ENCODE peak calls at places on chromosome 20, in nine cellular contexts. M is H9; C is glomerular endothelial cell; Y is GM03348; E is AG10803; T is hypothalamus; I is stromal cell of bone marrow; O is cardiac fibroblast; Z is activated naive CD8-positive, alpha-beta T cell treated with anti-CD3 and anti-CD28 coated beads, Interleukin-2, amount 50 U/mL, for 24 hours. P is an unnamed sample.
A peak's percentile ranks its signal among the peaks of the same experiment; 100 is the strongest.

GRCh38 chr20:31943052-31943471 is 8.8 kb downstream of the PDRG1 start:
- DNase-seq in Y (no peak), C (no peak), O (peak; percentile 22), I (no peak), E (no peak), M (no peak), Z (no peak), T (peak; percentile 12), P (no peak)

GRCh38 chr20:37276494-37277252 is 12.8 kb upstream of the MANBAL start:
- DNase-seq in E (peak; percentile 76), M (no peak), Z (no peak), Y (peak; percentile 74), O (peak; percentile 90), I (peak; percentile 77), T (no peak), C (peak; percentile 34), P (no peak)

GRCh38 chr20:32648761-32649615 is 24.8 kb downstream of the C20orf203 start:
- DNase-seq in C (no peak), Z (no peak), E (no peak), O (peak; percentile 33), Y (no peak), T (no peak), M (no peak), I (no peak), P (no peak)

GRCh38 chr20:44052166-44052565 is 134.8 kb downstream of the JPH2 start:
- DNase-seq in T (no peak), I (no peak), Y (no peak), M (no peak), E (no peak), C (no peak), O (no peak), Z (no peak), P (no peak)

GRCh38 chr20:18223399-18223798 is 64.9 kb upstream of the ZNF133 start:
- DNase-seq in Z (no peak), E (no peak), Y (no peak), M (no peak), O (no peak), C (no peak), T (no peak), I (no peak), P (no peak)

GRCh38 chr20:44805991-44806729 is 4.2 kb downstream of the RIMS4 start:
- DNase-seq in E (peak; percentile 62), C (no peak), O (peak; percentile 89), Y (peak; percentile 37), M (peak; percentile 83), T (no peak), Z (no peak), I (peak; percentile 75), P (peak; percentile 76)

GRCh38 chr20:23118144-23118543 is 32.0 kb upstream of the CD93 start:
- DNase-seq in E (no peak), C (no peak), M (no peak), O (no peak), Z (no peak), T (no peak), Y (no peak), I (no peak), P (no peak)

GRCh38 chr20:58718729-58719128 is 26.1 kb downstream of the NPEPL1 start:
- DNase-seq in Z (no peak), O (no peak), T (no peak), E (no peak), M (peak; percentile 18), Y (peak; percentile 1), C (no peak), I (no peak), P (no peak)

GRCh38 chr20:63641792-63642517 is 11.3 kb downstream of the STMN3 start:
- DNase-seq in T (peak; percentile 66), I (peak; percentile 49), E (peak; percentile 68), M (peak; percentile 97), Y (peak; percentile 91), Z (peak; percentile 99), C (no peak), O (peak; percentile 91), P (peak; percentile 94)

GRCh38 chr20:5122861-5123260 is 3.1 kb upstream of the PCNA start:
- DNase-seq in I (no peak), T (no peak), C (no peak), Z (no peak), E (no peak), O (peak; percentile 21), Y (no peak), M (no peak), P (no peak)

GRCh38 chr20:44495802-44496481 is 20.3 kb downstream of the TTPAL start:
- DNase-seq in C (no peak), I (peak; percentile 93), T (no peak), Y (peak; percentile 70), E (peak; percentile 98), M (no peak), Z (no peak), O (peak; percentile 68), P (peak; percentile 61)

GRCh38 chr20:5524886-5525285 is 208.1 kb upstream of the PROKR2 start:
- DNase-seq in T (no peak), E (peak; percentile 9), M (no peak), Y (no peak), O (no peak), Z (no peak), C (no peak), I (no peak), P (no peak)

GRCh38 chr20:2006452-2007381 is 12.9 kb upstream of the PDYN start:
- DNase-seq in Z (peak; percentile 45), E (peak; percentile 86), O (peak; percentile 56), Y (peak; percentile 61), I (peak; percentile 29), M (peak; percentile 58), T (no peak), C (no peak), P (no peak)

GRCh38 chr20:44785768-44786167 is 24.6 kb downstream of the RIMS4 start:
- DNase-seq in C (no peak), I (no peak), O (peak; percentile 25), M (peak; percentile 87), Y (no peak), E (no peak), Z (no peak), T (no peak), P (no peak)

GRCh38 chr20:52383995-52384621 is 192.5 kb upstream of the ZFP64 start:
- DNase-seq in T (no peak), E (no peak), I (no peak), Z (no peak), M (no peak), C (no peak), O (no peak), Y (no peak), P (no peak)

GRCh38 chr20:57482148-57482547 is 42.8 kb downstream of the CTCFL start:
- DNase-seq in E (no peak), Z (no peak), C (no peak), T (no peak), M (no peak), Y (no peak), O (no peak), I (no peak), P (no peak)

GRCh38 chr20:22684072-22684762 is 99.8 kb upstream of the FOXA2 start:
- DNase-seq in C (no peak), E (peak; percentile 63), I (peak; percentile 51), Z (peak; percentile 25), M (peak; percentile 85), Y (peak; percentile 87), T (peak; percentile 13), O (peak; percentile 85), P (peak; percentile 58)

GRCh38 chr20:62737971-62738881 is 29.6 kb downstream of the NTSR1 start:
- DNase-seq in M (no peak), Z (no peak), Y (no peak), T (no peak), E (no peak), I (no peak), O (no peak), C (no peak), P (no peak)

GRCh38 chr20:10454135-10454750 is 19.1 kb downstream of the SLX4IP start:
- DNase-seq in E (no peak), M (no peak), T (no peak), O (no peak), I (no peak), C (no peak), Y (no peak), Z (no peak), P (no peak)

GRCh38 chr20:63027425-63028389 is 20.9 kb upstream of the BHLHE23 start:
- DNase-seq in I (no peak), O (no peak), Z (peak; percentile 17), Y (no peak), M (no peak), C (no peak), T (no peak), E (no peak), P (peak; percentile 65)

GRCh38 chr20:21202284-21202683 is 76.4 kb downstream of the KIZ start:
- DNase-seq in T (no peak), Z (no peak), C (no peak), I (peak; percentile 12), Y (no peak), E (peak; percentile 28), O (peak; percentile 13), M (no peak), P (no peak)

GRCh38 chr20:56630086-56630493 is 984 bp downstream of the TFAP2C start:
- DNase-seq in Z (peak; percentile 17), I (no peak), Y (peak; percentile 93), C (no peak), E (peak; percentile 86), O (peak; percentile 46), T (no peak), M (peak; percentile 85), P (no peak)

GRCh38 chr20:29873946-29874345 is 1383.5 kb upstream of the DEFB115 start:
- DNase-seq in C (no peak), O (peak; percentile 51), I (no peak), Z (peak; percentile 45), T (no peak), E (peak; percentile 51), M (peak; percentile 65), Y (no peak), P (no peak)

GRCh38 chr20:24998631-24999445 is 6.3 kb upstream of the APMAP start:
- DNase-seq in C (no peak), T (no peak), Z (no peak), I (no peak), M (peak; percentile 17), Y (no peak), E (peak; percentile 33), O (peak; percentile 37), P (no peak)

GRCh38 chr20:37879003-37879599 is 23.8 kb upstream of the VSTM2L start:
- DNase-seq in E (no peak), O (no peak), I (no peak), M (no peak), T (no peak), Z (no peak), C (no peak), Y (no peak), P (no peak)

GRCh38 chr20:4084721-4085120 is 69.4 kb upstream of the RNF24 start:
- DNase-seq in T (no peak), O (no peak), I (no peak), Z (no peak), Y (no peak), E (no peak), C (no peak), M (no peak), P (no peak)

GRCh38 chr20:58094698-58095097 is 133.8 kb downstream of the ANKRD60 start:
- DNase-seq in M (peak; percentile 7), T (no peak), I (no peak), Z (no peak), O (no peak), E (no peak), Y (no peak), C (no peak), P (no peak)

GRCh38 chr20:43409041-43409913 is 48.4 kb upstream of the SRSF6 start:
- DNase-seq in T (no peak), O (peak; percentile 72), M (peak; percentile 70), I (peak; percentile 21), Y (peak; percentile 63), C (no peak), E (peak; percentile 59), Z (no peak), P (no peak)

GRCh38 chr20:49982346-49983122 is at the start of gene SNAI1:
- DNase-seq in E (peak; percentile 78), Y (peak; percentile 98), T (peak; percentile 49), O (peak; percentile 92), M (peak; percentile 91), Z (peak; percentile 76), I (peak; percentile 51), C (no peak), P (peak; percentile 76)

GRCh38 chr20:45091366-45091765 is 9.6 kb downstream of the KCNS1 start:
- DNase-seq in T (no peak), C (no peak), I (no peak), E (no peak), M (no peak), Z (no peak), O (no peak), Y (no peak), P (no peak)

GRCh38 chr20:8912731-8913130 is 156.2 kb upstream of the PLCB4 start:
- DNase-seq in Z (no peak), T (no peak), I (no peak), O (no peak), M (no peak), Y (no peak), E (no peak), C (no peak), P (no peak)

P was measured in head of caudate nucleus.